ENCODE peak calls at places on chromosomes 13 and 19, in four cellular contexts. One of them, this sample, is unnamed.

GRCh38 chr13:53821632-53822031 is 793.0 kb downstream of the OLFM4 start:
- DNase-seq in suprapubic skin: no peak
- DNase-seq in left ventricle myocardium inferior: no peak
- DNase-seq in breast epithelium: no peak
- DNase-seq in this sample: no peak

GRCh38 chr19:45506991-45507863 is at the start of gene VASP:
- DNase-seq in left ventricle myocardium inferior: peak; percentile 88
- DNase-seq in suprapubic skin: peak; percentile 93
- DNase-seq in breast epithelium: peak; percentile 87
- DNase-seq in this sample: no peak

GRCh38 chr19:3538965-3539742 is at the start of gene TEKTIP1:
- DNase-seq in breast epithelium: no peak
- DNase-seq in suprapubic skin: no peak
- DNase-seq in left ventricle myocardium inferior: no peak
- DNase-seq in this sample: no peak

GRCh38 chr13:25473864-25474263 is 102.1 kb downstream of the ATP8A2 start:
- DNase-seq in breast epithelium: no peak
- DNase-seq in suprapubic skin: no peak
- DNase-seq in left ventricle myocardium inferior: no peak
- DNase-seq in this sample: no peak

GRCh38 chr13:102212729-102213128 is 189.1 kb downstream of the FGF14 start:
- DNase-seq in breast epithelium: no peak
- DNase-seq in left ventricle myocardium inferior: no peak
- DNase-seq in suprapubic skin: no peak
- DNase-seq in this sample: no peak

GRCh38 chr19:18846862-18847515 is 15.2 kb downstream of the UPF1 start:
- DNase-seq in left ventricle myocardium inferior: peak; percentile 81
- DNase-seq in breast epithelium: no peak
- DNase-seq in suprapubic skin: peak; percentile 86
- DNase-seq in this sample: peak; percentile 53

GRCh38 chr13:110838867-110839538 is 75.9 kb downstream of the ANKRD10 start:
- DNase-seq in left ventricle myocardium inferior: no peak
- DNase-seq in suprapubic skin: no peak
- DNase-seq in breast epithelium: no peak
- DNase-seq in this sample: no peak

GRCh38 chr19:28519950-28520861 is 692.7 kb downstream of the UQCRFS1 start:
- DNase-seq in left ventricle myocardium inferior: no peak
- DNase-seq in breast epithelium: no peak
- DNase-seq in suprapubic skin: no peak
- DNase-seq in this sample: no peak

GRCh38 chr19:23999821-24000610 is 85.3 kb downstream of the ZNF726 start:
- DNase-seq in suprapubic skin: no peak
- DNase-seq in left ventricle myocardium inferior: no peak
- DNase-seq in breast epithelium: no peak
- DNase-seq in this sample: no peak

GRCh38 chr19:45874620-45874966 is 10.5 kb downstream of the FOXA3 start:
- DNase-seq in suprapubic skin: no peak
- DNase-seq in left ventricle myocardium inferior: no peak
- DNase-seq in breast epithelium: no peak
- DNase-seq in this sample: no peak

GRCh38 chr13:20848203-20848602 is 54.3 kb downstream of the XPO4 start:
- DNase-seq in suprapubic skin: no peak
- DNase-seq in left ventricle myocardium inferior: no peak
- DNase-seq in breast epithelium: no peak
- DNase-seq in this sample: no peak

GRCh38 chr19:50741179-50741933 is 18.2 kb downstream of the CLEC11A start:
- DNase-seq in left ventricle myocardium inferior: no peak
- DNase-seq in breast epithelium: no peak
- DNase-seq in suprapubic skin: no peak
- DNase-seq in this sample: no peak

GRCh38 chr19:50739132-50739746 is 16.1 kb downstream of the CLEC11A start:
- DNase-seq in suprapubic skin: no peak
- DNase-seq in left ventricle myocardium inferior: no peak
- DNase-seq in breast epithelium: no peak
- DNase-seq in this sample: no peak

GRCh38 chr19:50739841-50740426 is 16.8 kb downstream of the CLEC11A start:
- DNase-seq in suprapubic skin: no peak
- DNase-seq in breast epithelium: no peak
- DNase-seq in left ventricle myocardium inferior: no peak
- DNase-seq in this sample: no peak

GRCh38 chr19:50736338-50736737 is 13.2 kb downstream of the CLEC11A start:
- DNase-seq in breast epithelium: no peak
- DNase-seq in suprapubic skin: no peak
- DNase-seq in left ventricle myocardium inferior: no peak
- DNase-seq in this sample: no peak

GRCh38 chr19:50735869-50736268 is 12.7 kb downstream of the CLEC11A start:
- DNase-seq in suprapubic skin: no peak
- DNase-seq in breast epithelium: no peak
- DNase-seq in left ventricle myocardium inferior: no peak
- DNase-seq in this sample: no peak
- H3K27ac ChIP-seq in suprapubic skin: no peak overlapping the region
- H3K27ac ChIP-seq in breast epithelium: no peak overlapping the region
- H3K27ac ChIP-seq in left ventricle myocardium inferior: no peak overlapping the region
- H3K27ac ChIP-seq in this sample: no peak overlapping the region

DNA sequence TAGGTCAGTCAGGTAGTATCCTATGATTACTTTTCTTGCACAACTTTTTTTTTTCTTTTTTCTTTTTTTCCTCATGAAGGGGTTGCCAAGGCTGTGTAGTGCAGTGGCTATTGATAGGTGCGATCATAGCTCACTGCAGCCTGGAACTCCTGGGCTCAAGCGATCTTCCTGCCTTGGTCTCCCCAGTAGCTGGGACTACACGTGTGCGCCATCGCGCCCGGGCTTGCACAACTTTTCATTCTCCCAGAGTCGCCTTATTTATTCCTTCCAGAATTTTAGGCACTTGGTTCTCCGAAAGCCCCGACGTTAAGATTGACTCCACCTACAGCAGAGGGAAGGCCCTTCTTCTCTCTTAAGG is 867 bp upstream of the ZNF613 start:
- DNase-seq in left ventricle myocardium inferior: no peak
- DNase-seq in breast epithelium: no peak
- DNase-seq in suprapubic skin: no peak
- DNase-seq in this sample: no peak
- H3K4me3 ChIP-seq in left ventricle myocardium inferior: peak overlapping the region; percentile 95
- H3K4me3 ChIP-seq in breast epithelium: peak overlapping the region; percentile 84
- H3K4me3 ChIP-seq in suprapubic skin: peak overlapping the region; percentile 69
- H3K4me3 ChIP-seq in this sample: peak overlapping the region; percentile 93

GRCh38 chr19:364496-365287 is 20.1 kb upstream of the MIER2 start:
- DNase-seq in suprapubic skin: no peak
- DNase-seq in breast epithelium: no peak
- DNase-seq in left ventricle myocardium inferior: no peak
- DNase-seq in this sample: no peak
- H3K27me3 ChIP-seq in suprapubic skin: peaks cover 42% of the 10 kb centered on the region
- H3K27me3 ChIP-seq in breast epithelium: no peaks in the 10 kb centered on the region
- H3K27me3 ChIP-seq in left ventricle myocardium inferior: peaks cover 69% of the 10 kb centered on the region
- H3K27me3 ChIP-seq in this sample: peaks cover 10% of the 10 kb centered on the region

GRCh38 chr19:39195755-39196154 is 1.0 kb upstream of the NCCRP1 start:
- DNase-seq in suprapubic skin: no peak
- DNase-seq in breast epithelium: no peak
- DNase-seq in left ventricle myocardium inferior: no peak
- DNase-seq in this sample: no peak
- H3K27ac ChIP-seq in suprapubic skin: no peak overlapping the region
- H3K27ac ChIP-seq in breast epithelium: no peak overlapping the region
- H3K27ac ChIP-seq in left ventricle myocardium inferior: no peak overlapping the region
- H3K27ac ChIP-seq in this sample: no peak overlapping the region

DNA sequence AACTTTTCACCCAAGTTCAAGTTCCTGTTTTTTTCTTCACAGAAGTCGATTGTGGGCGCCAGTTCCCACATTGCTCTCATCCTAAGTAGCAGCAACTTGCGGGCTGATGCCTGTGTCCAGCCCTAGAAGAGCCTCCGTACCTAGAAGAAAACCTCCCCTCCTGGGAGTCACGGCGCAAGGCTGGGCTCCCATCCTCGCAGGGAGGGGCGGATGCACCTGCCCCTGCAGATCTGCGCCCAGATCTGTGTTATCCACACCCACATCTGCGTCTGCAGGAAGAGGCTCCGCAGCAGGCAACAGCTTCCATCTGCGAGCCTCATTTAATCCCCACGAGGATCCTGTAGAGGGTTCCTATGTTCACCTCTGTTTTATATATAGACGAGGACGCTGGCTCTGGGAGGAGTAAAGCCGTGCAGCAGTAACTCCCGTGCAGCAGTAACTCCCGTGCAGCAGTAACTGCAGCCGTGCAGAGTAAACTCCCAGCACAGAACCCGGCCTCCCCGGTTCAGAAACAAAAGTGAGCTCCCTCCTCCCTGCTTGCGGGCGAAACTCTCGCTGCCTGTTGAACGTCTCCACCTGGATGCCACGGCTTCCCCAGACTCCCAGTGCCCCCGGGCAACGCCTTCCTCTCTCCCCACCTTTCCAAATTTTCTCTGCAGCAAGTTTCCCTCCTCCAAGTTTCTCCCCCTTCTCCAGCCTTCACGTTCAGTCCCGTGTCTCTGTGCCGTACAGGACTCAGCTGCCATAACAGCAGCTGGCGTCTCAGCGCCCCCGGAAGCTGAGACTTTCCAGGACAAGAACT is 23.5 kb upstream of the LAIR1 start:
- DNase-seq in suprapubic skin: no peak
- DNase-seq in breast epithelium: no peak
- DNase-seq in left ventricle myocardium inferior: peak; percentile 26
- DNase-seq in this sample: no peak
- H3K4me3 ChIP-seq in suprapubic skin: peak overlapping the region; percentile 37
- H3K4me3 ChIP-seq in breast epithelium: peak overlapping the region; percentile 21
- H3K4me3 ChIP-seq in left ventricle myocardium inferior: peak overlapping the region; percentile 47
- H3K4me3 ChIP-seq in this sample: peak overlapping the region; percentile 36

DNA sequence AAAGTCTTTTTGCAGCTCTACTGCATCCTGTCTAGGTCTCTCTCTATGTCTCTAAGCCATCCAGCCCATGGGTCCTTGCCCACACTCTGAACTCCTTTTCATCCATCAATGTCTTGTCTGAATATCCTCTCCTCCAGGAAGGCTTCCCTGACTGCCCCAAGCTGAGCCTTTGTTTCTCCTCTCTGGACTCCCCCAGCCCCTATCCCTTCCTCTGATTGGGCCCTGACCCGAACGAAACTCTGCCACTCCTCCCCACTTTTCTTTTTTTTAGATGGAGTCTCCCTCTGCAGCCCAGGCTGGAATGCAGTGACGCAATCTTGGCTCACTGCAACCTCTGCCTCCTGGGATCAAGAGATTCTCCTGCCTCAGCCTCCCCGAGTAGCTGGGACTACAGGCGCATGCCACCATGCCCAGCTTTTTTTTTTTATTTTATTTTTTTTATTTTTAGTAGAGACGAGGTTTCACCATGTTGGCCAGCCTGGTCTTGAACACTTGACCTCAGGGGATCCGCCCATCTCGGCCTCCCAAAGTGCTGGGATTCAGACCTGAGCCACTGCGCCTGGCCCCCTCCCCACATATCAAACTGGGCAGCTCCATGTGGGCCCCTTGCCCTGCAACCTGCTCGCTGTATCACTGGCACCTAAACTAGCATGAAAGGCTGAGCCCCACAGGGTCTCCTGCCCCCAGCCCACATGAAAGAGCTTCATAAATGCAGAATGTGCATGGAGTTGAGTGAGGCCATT is 870 bp upstream of the UNC13A start:
- DNase-seq in breast epithelium: no peak
- DNase-seq in left ventricle myocardium inferior: no peak
- DNase-seq in suprapubic skin: no peak
- DNase-seq in this sample: no peak
- H3K27me3 ChIP-seq in breast epithelium: peaks cover 9% of the 10 kb centered on the region
- H3K27me3 ChIP-seq in left ventricle myocardium inferior: peaks cover 96% of the 10 kb centered on the region
- H3K27me3 ChIP-seq in suprapubic skin: peaks cover 80% of the 10 kb centered on the region
- H3K27me3 ChIP-seq in this sample: peaks cover 22% of the 10 kb centered on the region

GRCh38 chr19:39014037-39014436 is 18.3 kb downstream of the FBXO27 start:
- DNase-seq in left ventricle myocardium inferior: no peak
- DNase-seq in breast epithelium: no peak
- DNase-seq in suprapubic skin: no peak
- DNase-seq in this sample: no peak

GRCh38 chr19:39021063-39021462 is 11.3 kb downstream of the FBXO27 start:
- DNase-seq in left ventricle myocardium inferior: no peak
- DNase-seq in suprapubic skin: no peak
- DNase-seq in breast epithelium: no peak
- DNase-seq in this sample: no peak

GRCh38 chr19:39017646-39018045 is 14.7 kb downstream of the FBXO27 start:
- DNase-seq in suprapubic skin: no peak
- DNase-seq in breast epithelium: no peak
- DNase-seq in left ventricle myocardium inferior: no peak
- DNase-seq in this sample: no peak
- H3K27ac ChIP-seq in suprapubic skin: no peak overlapping the region
- H3K27ac ChIP-seq in breast epithelium: no peak overlapping the region
- H3K27ac ChIP-seq in left ventricle myocardium inferior: no peak overlapping the region
- H3K27ac ChIP-seq in this sample: no peak overlapping the region

DNA sequence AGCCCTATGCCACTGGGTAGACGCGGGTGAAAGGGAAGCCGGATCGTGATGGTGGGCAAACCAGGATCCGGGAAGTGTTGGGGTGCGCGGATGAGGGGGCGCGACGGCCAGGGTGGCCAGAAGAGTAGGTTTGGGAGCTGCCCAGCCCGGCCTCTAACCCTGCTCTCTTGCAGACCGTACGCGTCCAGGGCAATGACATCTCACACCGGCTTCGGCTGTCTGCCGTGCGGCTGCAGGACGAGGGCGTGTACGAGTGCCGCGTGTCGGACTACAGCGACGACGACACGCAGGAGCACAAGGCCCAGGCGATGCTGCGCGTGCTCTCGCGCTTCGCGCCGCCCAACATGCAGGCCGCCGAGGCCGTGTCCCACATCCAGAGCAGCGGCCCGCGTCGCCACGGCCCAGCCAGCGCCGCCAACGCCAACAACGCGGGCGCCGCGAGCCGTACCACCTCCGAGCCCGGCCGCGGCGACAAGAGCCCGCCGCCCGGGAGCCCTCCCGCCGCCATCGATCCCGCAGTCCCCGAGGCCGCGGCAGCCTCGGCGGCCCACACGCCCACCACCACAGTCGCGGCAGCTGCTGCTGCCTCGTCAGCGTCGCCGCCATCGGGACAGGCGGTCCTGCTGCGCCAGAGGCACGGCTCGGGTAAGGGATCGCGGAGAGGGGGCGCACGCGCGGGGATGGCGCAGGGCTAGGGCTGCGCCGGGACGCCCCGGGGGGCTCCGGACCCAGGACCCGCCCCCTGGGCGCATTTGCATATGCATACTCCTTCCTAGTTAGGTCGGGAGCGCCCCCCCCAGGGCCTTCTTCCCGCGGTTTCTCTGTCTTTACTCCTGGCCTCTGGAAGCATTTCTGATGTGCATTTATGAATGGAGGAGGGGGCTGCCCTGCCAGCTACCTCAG is 4.1 kb downstream of the VSTM2B start:
- DNase-seq in suprapubic skin: peak; percentile 43
- DNase-seq in breast epithelium: no peak
- DNase-seq in left ventricle myocardium inferior: no peak
- DNase-seq in this sample: no peak
- H3K4me3 ChIP-seq in suprapubic skin: no peak overlapping the region
- H3K4me3 ChIP-seq in breast epithelium: no peak overlapping the region
- H3K4me3 ChIP-seq in left ventricle myocardium inferior: peak overlapping the region; percentile 35
- H3K4me3 ChIP-seq in this sample: no peak overlapping the region

GRCh38 chr13:46975173-46975572 is 78.3 kb upstream of the HTR2A start:
- DNase-seq in breast epithelium: no peak
- DNase-seq in left ventricle myocardium inferior: no peak
- DNase-seq in suprapubic skin: no peak
- DNase-seq in this sample: no peak
- H3K27me3 ChIP-seq in breast epithelium: no peaks in the 10 kb centered on the region
- H3K27me3 ChIP-seq in left ventricle myocardium inferior: peaks cover 3% of the 10 kb centered on the region
- H3K27me3 ChIP-seq in suprapubic skin: no peaks in the 10 kb centered on the region
- H3K27me3 ChIP-seq in this sample: no peaks in the 10 kb centered on the region

GRCh38 chr19:53958168-53958571 is 4.6 kb upstream of the CACNG8 start:
- DNase-seq in left ventricle myocardium inferior: no peak
- DNase-seq in breast epithelium: no peak
- DNase-seq in suprapubic skin: no peak
- DNase-seq in this sample: no peak
- H3K27ac ChIP-seq in left ventricle myocardium inferior: no peak overlapping the region
- H3K27ac ChIP-seq in breast epithelium: no peak overlapping the region
- H3K27ac ChIP-seq in suprapubic skin: no peak overlapping the region
- H3K27ac ChIP-seq in this sample: no peak overlapping the region